ENCODE peak calls at places on chromosomes 4 and X, in five cellular contexts. D is tibial nerve, Z is uterus, L is suprapubic skin, H is stomach. P is an unnamed sample.

GRCh38 chrX:283115-283845 is 2.1 kb downstream of the PLCXD1 start:
- DNase-seq in Z (peak; percentile 85), L (peak; percentile 96), H (peak; percentile 90), D (peak; percentile 83), P (peak; percentile 89)

GRCh38 chr4:56410247-56410646 is 23.0 kb upstream of the AASDH start:
- DNase-seq in H (peak; percentile 47), D (no peak), L (no peak), Z (peak; percentile 50), P (no peak)

GRCh38 chrX:56812515-56813105 is 83.6 kb downstream of the NBDY start:
- DNase-seq in D (no peak), H (no peak), Z (no peak), L (peak; percentile 19), P (no peak)

GRCh38 chrX:70176938-70177533 is at the start of gene DGAT2L6:
- DNase-seq in H (no peak), Z (no peak), L (no peak), D (no peak), P (no peak)

GRCh38 chr4:180057198-180057821 is 2185.9 kb upstream of the TENM3 start:
- DNase-seq in D (no peak), H (no peak), Z (no peak), L (no peak), P (no peak)

GRCh38 chr4:181647396-181648107 is 595.6 kb upstream of the TENM3 start:
- DNase-seq in H (no peak), Z (no peak), L (no peak), D (no peak), P (no peak)

GRCh38 chr4:15197005-15197404 is 194.7 kb downstream of the CPEB2 start:
- DNase-seq in H (no peak), Z (no peak), L (no peak), D (no peak), P (no peak)

GRCh38 chr4:86512631-86513030 is 81.5 kb upstream of the PTPN13 start:
- DNase-seq in D (no peak), Z (no peak), L (no peak), H (no peak), P (no peak)

GRCh38 chr4:184099541-184099966 is 118.1 kb downstream of the ENPP6 start:
- DNase-seq in D (no peak), H (no peak), L (no peak), Z (no peak), P (no peak)

GRCh38 chr4:95155759-95156451 is 392.9 kb downstream of the UNC5C start:
- DNase-seq in H (no peak), Z (no peak), D (no peak), L (no peak), P (no peak)

GRCh38 chr4:157978680-157979361 is 194.0 kb downstream of the GASK1B start:
- DNase-seq in L (no peak), H (peak; percentile 26), Z (peak; percentile 65), D (peak; percentile 26), P (peak; percentile 9)

GRCh38 chr4:110049951-110050925 is 137.6 kb downstream of the EGF start:
- DNase-seq in D (peak; percentile 24), L (no peak), Z (peak; percentile 23), H (peak; percentile 47), P (no peak)

GRCh38 chr4:8571702-8572685 is 8.2 kb upstream of the GPR78 start:
- DNase-seq in D (no peak), L (peak; percentile 46), Z (no peak), H (no peak), P (no peak)

GRCh38 chr4:39151120-39151713 is 31.1 kb upstream of the WDR19 start:
- DNase-seq in Z (no peak), H (no peak), D (no peak), L (no peak), P (no peak)

GRCh38 chr4:122826596-122827257 is at the start of gene FGF2:
- DNase-seq in H (peak; percentile 31), D (peak; percentile 54), Z (peak; percentile 81), L (peak; percentile 85), P (peak; percentile 45)

GRCh38 chr4:617644-618330 is 7.6 kb upstream of the PDE6B start:
- DNase-seq in D (no peak), L (peak; percentile 48), H (no peak), Z (no peak), P (no peak)

GRCh38 chrX:44344687-44345086 is 1.2 kb upstream of the EFHC2 start:
- DNase-seq in Z (no peak), H (no peak), L (no peak), D (no peak), P (no peak)

GRCh38 chrX:56729152-56729557 is at the start of gene NBDY:
- DNase-seq in Z (peak; percentile 22), D (no peak), L (no peak), H (peak; percentile 33), P (no peak)

GRCh38 chrX:106619797-106620196 is 8.0 kb downstream of the RADX start:
- DNase-seq in Z (no peak), L (no peak), D (no peak), H (no peak), P (no peak)

GRCh38 chr4:174450452-174450851 is 71.8 kb downstream of the HPGD start:
- DNase-seq in Z (no peak), L (no peak), H (no peak), D (no peak), P (no peak)

GRCh38 chrX:40579880-40580536 is 762 bp upstream of the ATP6AP2 start:
- DNase-seq in H (no peak), L (no peak), D (no peak), Z (no peak), P (no peak)

GRCh38 chrX:40581333-40581910 is 652 bp downstream of the ATP6AP2 start:
- DNase-seq in L (no peak), H (no peak), Z (no peak), D (no peak), P (no peak)

GRCh38 chrX:40578039-40578438 is 2.7 kb upstream of the ATP6AP2 start:
- DNase-seq in D (no peak), Z (no peak), H (no peak), L (no peak), P (no peak)

GRCh38 chrX:40579139-40579538 is 1.6 kb upstream of the ATP6AP2 start:
- DNase-seq in Z (no peak), L (no peak), H (no peak), D (no peak), P (no peak)

GRCh38 chrX:40580537-40581332 is at the start of gene ATP6AP2:
- DNase-seq in H (peak; percentile 91), L (peak; percentile 95), D (peak; percentile 80), Z (peak; percentile 87), P (peak; percentile 67)
- TF ChIP-seq POLR2A in H (no peak), L (peak; percentile 16), D (peak; percentile 26), Z (peak; percentile 66), P (peak; percentile 35)

GRCh38 chr4:48267574-48267973 is 2.1 kb downstream of the TEC start:
- DNase-seq in D (no peak), L (no peak), H (no peak), Z (no peak), P (no peak)

GRCh38 chr4:48269861-48270515 is 350 bp upstream of the TEC start:
- DNase-seq in Z (peak; percentile 88), L (peak; percentile 95), H (peak; percentile 96), D (peak; percentile 87), P (peak; percentile 89)

GRCh38 chr4:48271048-48271452 is 1.4 kb upstream of the TEC start:
- DNase-seq in D (no peak), Z (no peak), H (no peak), L (no peak), P (no peak)

GRCh38 chr4:48270516-48270897 is 869 bp upstream of the TEC start:
- DNase-seq in L (no peak), H (no peak), Z (no peak), D (no peak), P (no peak)

GRCh38 chr4:48268956-48269860 is at the start of gene TEC:
- DNase-seq in Z (no peak), D (peak; percentile 17), L (peak; percentile 70), H (peak; percentile 56), P (peak; percentile 19)
- TF ChIP-seq POLR2A in Z (peak; percentile 58), D (no peak), L (no peak), H (no peak), P (peak; percentile 78)

GRCh38 chr4:185144601-185145240 is 1.7 kb downstream of the SLC25A4 start:
- DNase-seq in L (no peak), H (no peak), Z (no peak), D (no peak), P (no peak)

GRCh38 chr4:185142563-185142910 is 529 bp upstream of the SLC25A4 start:
- DNase-seq in L (no peak), D (no peak), H (no peak), Z (no peak), P (no peak)

GRCh38 chr4:185141777-185142176 is 1.3 kb upstream of the SLC25A4 start:
- DNase-seq in L (no peak), D (no peak), Z (no peak), H (no peak), P (no peak)

GRCh38 chr4:185143596-185143969 is 517 bp downstream of the SLC25A4 start:
- DNase-seq in D (no peak), L (no peak), H (peak; percentile 47), Z (peak; percentile 41), P (no peak)

GRCh38 chr4:185142911-185143595 is at the start of gene SLC25A4:
- DNase-seq in H (peak; percentile 91), L (peak; percentile 85), Z (peak; percentile 85), D (peak; percentile 74), P (peak; percentile 89)
- TF ChIP-seq POLR2A in H (no peak), L (peak; percentile 12), Z (peak; percentile 90), D (peak; percentile 72), P (peak; percentile 97)

GRCh38 chr4:185774076-185774731 is 37.8 kb downstream of the SORBS2 start:
- DNase-seq in L (no peak), Z (no peak), D (no peak), H (no peak), P (no peak)

GRCh38 chr4:185773419-185773818 is 38.6 kb downstream of the SORBS2 start:
- DNase-seq in H (peak; percentile 66), L (no peak), D (no peak), Z (peak; percentile 20), P (no peak)

GRCh38 chr4:185775792-185776555 is 36.0 kb downstream of the SORBS2 start:
- DNase-seq in D (no peak), Z (no peak), H (no peak), L (no peak), P (no peak)

GRCh38 chr4:185772391-185773093 is 39.5 kb downstream of the SORBS2 start:
- DNase-seq in L (no peak), D (no peak), H (no peak), Z (no peak), P (no peak)

DNA sequence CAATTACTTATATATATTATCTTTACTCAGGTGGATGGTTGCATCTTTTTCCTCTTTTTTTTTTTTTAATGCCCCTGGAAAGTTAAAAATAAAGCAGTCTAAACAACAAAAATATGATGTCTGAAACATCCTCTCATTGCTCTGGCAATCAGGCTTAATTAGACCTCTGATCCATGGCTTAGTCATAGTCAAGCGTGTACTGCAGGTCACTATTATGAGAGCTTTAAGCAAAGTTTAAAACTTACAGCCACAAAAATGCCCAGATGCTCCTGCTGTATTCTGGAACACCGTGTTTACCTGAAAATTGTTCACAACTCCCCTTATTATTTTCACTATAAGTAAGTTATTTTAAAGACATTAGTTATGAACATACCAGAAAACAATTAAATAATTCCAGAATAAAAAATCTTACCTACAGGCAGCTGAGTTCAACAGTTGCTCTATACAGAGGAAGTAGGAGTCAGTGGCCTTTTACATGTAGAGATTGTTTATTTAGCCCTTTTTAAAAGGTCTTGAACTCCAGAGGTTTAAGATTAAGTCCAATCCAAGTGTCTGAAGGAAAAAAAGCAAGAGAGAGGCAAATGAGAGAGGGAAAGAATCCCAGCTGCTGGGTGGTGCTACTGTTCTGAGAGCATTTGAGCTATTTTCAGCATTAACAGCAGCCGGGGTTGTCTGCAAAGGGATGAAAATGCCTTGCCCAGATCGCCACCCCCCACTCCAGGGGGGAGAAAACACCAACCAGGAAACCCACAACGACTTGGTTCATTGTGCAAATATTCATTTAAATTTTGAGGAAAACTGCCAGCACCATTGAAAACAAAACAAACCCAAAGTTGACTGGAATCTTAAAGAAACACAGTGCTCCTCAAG is 36.9 kb downstream of the SORBS2 start:
- DNase-seq in D (no peak), Z (no peak), L (no peak), H (peak; percentile 42), P (no peak)
- TF ChIP-seq POLR2A in D (no peak), Z (no peak), L (no peak), H (no peak), P (no peak)